ENCODE peak calls at places on chromosomes 11 and 22, in six cellular contexts. One of them, this sample, is unnamed.

GRCh38 chr11:73972620-73973449 is 9.8 kb downstream of the UCP2 start:
- DNase-seq in fibroblast of villous mesenchyme: no peak
- DNase-seq in transverse colon: no peak
- DNase-seq in OCI-LY7: peak
- DNase-seq in right lobe of liver: peak
- DNase-seq in fibroblast of the aortic adventitia: no peak
- DNase-seq in this sample: no peak

GRCh38 chr22:46833228-46833627 is 70.8 kb downstream of the TBC1D22A start:
- DNase-seq in fibroblast of the aortic adventitia: no peak
- DNase-seq in transverse colon: no peak
- DNase-seq in fibroblast of villous mesenchyme: peak
- DNase-seq in OCI-LY7: peak
- DNase-seq in right lobe of liver: no peak
- DNase-seq in this sample: peak

GRCh38 chr22:49055406-49055805 is 772.3 kb downstream of the BRD1 start:
- DNase-seq in transverse colon: no peak
- DNase-seq in right lobe of liver: no peak
- DNase-seq in fibroblast of villous mesenchyme: no peak
- DNase-seq in fibroblast of the aortic adventitia: no peak
- DNase-seq in OCI-LY7: no peak
- DNase-seq in this sample: no peak

GRCh38 chr11:126965331-126965730 is 35.2 kb downstream of the KIRREL3 start:
- DNase-seq in fibroblast of the aortic adventitia: no peak
- DNase-seq in OCI-LY7: no peak
- DNase-seq in right lobe of liver: no peak
- DNase-seq in fibroblast of villous mesenchyme: no peak
- DNase-seq in transverse colon: no peak
- DNase-seq in this sample: no peak

GRCh38 chr11:2300290-2300935 is 1.3 kb downstream of the C11orf21 start:
- DNase-seq in OCI-LY7: no peak
- DNase-seq in fibroblast of the aortic adventitia: no peak
- DNase-seq in fibroblast of villous mesenchyme: no peak
- DNase-seq in right lobe of liver: peak
- DNase-seq in transverse colon: no peak
- DNase-seq in this sample: no peak

GRCh38 chr11:131463162-131463561 is 92.7 kb downstream of the NTM start:
- DNase-seq in fibroblast of villous mesenchyme: no peak
- DNase-seq in OCI-LY7: no peak
- DNase-seq in fibroblast of the aortic adventitia: no peak
- DNase-seq in transverse colon: no peak
- DNase-seq in right lobe of liver: no peak
- DNase-seq in this sample: no peak

GRCh38 chr11:105960252-105961245 is 61.5 kb downstream of the MSANTD4 start:
- DNase-seq in OCI-LY7: no peak
- DNase-seq in fibroblast of villous mesenchyme: peak
- DNase-seq in right lobe of liver: peak
- DNase-seq in transverse colon: no peak
- DNase-seq in fibroblast of the aortic adventitia: no peak
- DNase-seq in this sample: no peak

GRCh38 chr11:3134218-3134621 is 30.9 kb downstream of the OSBPL5 start:
- DNase-seq in fibroblast of the aortic adventitia: no peak
- DNase-seq in fibroblast of villous mesenchyme: no peak
- DNase-seq in right lobe of liver: peak
- DNase-seq in OCI-LY7: no peak
- DNase-seq in transverse colon: peak
- DNase-seq in this sample: no peak

GRCh38 chr11:95891423-95892177 is 32.3 kb downstream of the MTMR2 start:
- DNase-seq in fibroblast of the aortic adventitia: no peak
- DNase-seq in fibroblast of villous mesenchyme: no peak
- DNase-seq in right lobe of liver: no peak
- DNase-seq in OCI-LY7: no peak
- DNase-seq in transverse colon: no peak
- DNase-seq in this sample: peak

GRCh38 chr22:49767355-49768062 is 60.2 kb downstream of the BRD1 start:
- DNase-seq in right lobe of liver: peak
- DNase-seq in fibroblast of villous mesenchyme: peak
- DNase-seq in OCI-LY7: peak
- DNase-seq in fibroblast of the aortic adventitia: peak
- DNase-seq in transverse colon: peak
- DNase-seq in this sample: peak

GRCh38 chr22:49536571-49537131 is 291.0 kb downstream of the BRD1 start:
- DNase-seq in fibroblast of villous mesenchyme: no peak
- DNase-seq in transverse colon: no peak
- DNase-seq in right lobe of liver: no peak
- DNase-seq in OCI-LY7: no peak
- DNase-seq in fibroblast of the aortic adventitia: no peak
- DNase-seq in this sample: no peak

GRCh38 chr11:60951909-60952741 is at the start of gene SLC15A3:
- DNase-seq in fibroblast of the aortic adventitia: peak
- DNase-seq in right lobe of liver: peak
- DNase-seq in transverse colon: peak
- DNase-seq in OCI-LY7: peak
- DNase-seq in fibroblast of villous mesenchyme: peak
- DNase-seq in this sample: peak

GRCh38 chr11:76179147-76179546 is 27.2 kb downstream of the WNT11 start:
- DNase-seq in transverse colon: no peak
- DNase-seq in fibroblast of villous mesenchyme: no peak
- DNase-seq in right lobe of liver: no peak
- DNase-seq in OCI-LY7: no peak
- DNase-seq in fibroblast of the aortic adventitia: no peak
- DNase-seq in this sample: no peak

DNA sequence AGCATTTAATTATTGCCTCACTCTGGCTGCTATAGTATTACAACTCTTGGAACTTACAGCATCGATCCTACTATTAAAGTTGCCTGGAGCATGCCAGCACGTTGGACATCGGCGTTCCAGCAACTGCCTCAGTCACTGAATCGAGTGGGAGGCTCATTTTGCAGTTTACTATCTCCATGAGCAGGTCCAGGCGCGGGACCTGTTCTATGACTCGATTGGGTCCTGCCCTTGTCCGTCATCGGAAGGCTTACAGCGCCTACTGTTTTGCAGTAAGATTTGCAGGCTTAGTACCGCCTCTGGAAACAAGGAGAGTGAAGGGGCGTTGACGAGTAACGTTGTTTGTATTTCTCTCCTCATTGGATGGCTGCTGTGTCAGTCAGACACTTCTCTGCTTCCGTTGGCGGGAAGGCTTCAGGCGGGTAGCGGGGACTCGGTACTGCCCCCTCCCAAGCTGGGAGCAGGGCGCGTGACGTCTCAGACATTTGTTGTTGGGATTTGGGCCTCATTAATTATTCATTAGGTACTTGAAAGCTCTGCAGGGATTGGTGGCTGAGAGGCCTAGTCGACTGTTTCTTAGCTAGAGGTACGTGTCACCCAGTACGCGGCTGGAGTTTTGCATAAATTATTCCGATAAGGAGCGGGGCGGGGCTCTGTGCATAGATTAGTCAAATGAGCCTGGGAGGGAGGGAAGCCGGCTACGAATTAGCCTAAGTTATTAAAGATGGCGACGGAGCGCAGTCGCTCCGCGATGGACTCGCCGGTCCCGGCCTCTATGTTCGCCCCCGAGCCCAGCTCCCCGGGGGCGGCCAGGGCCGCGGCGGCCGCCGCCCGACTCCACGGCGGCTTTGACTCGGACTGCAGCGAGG is at the start of gene GTPBP1:
- DNase-seq in right lobe of liver: peak
- DNase-seq in fibroblast of the aortic adventitia: peak
- DNase-seq in OCI-LY7: peak
- DNase-seq in transverse colon: peak
- DNase-seq in fibroblast of villous mesenchyme: peak
- DNase-seq in this sample: peak
- TF ChIP-seq CTCF in right lobe of liver: peak
- TF ChIP-seq CTCF in fibroblast of the aortic adventitia: peak
- TF ChIP-seq CTCF in OCI-LY7: no peak
- TF ChIP-seq CTCF in transverse colon: no peak
- TF ChIP-seq CTCF in fibroblast of villous mesenchyme: no peak
- TF ChIP-seq CTCF in this sample: no peak

DNA sequence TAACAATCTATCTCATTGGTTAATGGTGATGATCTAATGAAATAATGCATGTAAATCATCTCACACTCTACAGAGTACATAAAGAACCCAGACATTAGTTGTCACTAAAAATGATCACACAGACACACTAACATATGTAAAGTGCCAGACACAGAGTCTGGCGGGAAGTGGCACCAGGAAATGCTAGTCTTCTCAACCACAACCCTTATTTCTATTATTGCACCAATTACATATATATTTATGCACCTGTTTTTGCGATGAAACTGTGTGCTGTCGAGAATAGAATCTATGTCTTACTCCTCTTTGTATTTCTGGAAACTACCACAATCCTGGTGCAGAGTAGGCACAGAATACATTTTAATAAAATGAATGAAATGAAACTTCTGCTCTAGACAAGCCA is 25.9 kb upstream of the POU2AF3 start:
- DNase-seq in OCI-LY7: peak
- DNase-seq in right lobe of liver: no peak
- DNase-seq in transverse colon: no peak
- DNase-seq in fibroblast of villous mesenchyme: no peak
- DNase-seq in fibroblast of the aortic adventitia: no peak
- DNase-seq in this sample: no peak
- H3K4me3 ChIP-seq in OCI-LY7: peak
- H3K4me3 ChIP-seq in right lobe of liver: no peak
- H3K4me3 ChIP-seq in transverse colon: no peak
- H3K4me3 ChIP-seq in fibroblast of villous mesenchyme: no peak
- H3K4me3 ChIP-seq in fibroblast of the aortic adventitia: no peak
- H3K4me3 ChIP-seq in this sample: no peak

GRCh38 chr11:9092846-9093778 is 1.7 kb upstream of the SCUBE2 start:
- DNase-seq in right lobe of liver: no peak
- DNase-seq in OCI-LY7: peak
- DNase-seq in fibroblast of the aortic adventitia: peak
- DNase-seq in fibroblast of villous mesenchyme: no peak
- DNase-seq in transverse colon: no peak
- DNase-seq in this sample: peak
- TF ChIP-seq CTCF in right lobe of liver: no peak
- TF ChIP-seq CTCF in OCI-LY7: peak
- TF ChIP-seq CTCF in fibroblast of the aortic adventitia: peak
- TF ChIP-seq CTCF in fibroblast of villous mesenchyme: peak
- TF ChIP-seq CTCF in transverse colon: no peak
- TF ChIP-seq CTCF in this sample: peak

DNA sequence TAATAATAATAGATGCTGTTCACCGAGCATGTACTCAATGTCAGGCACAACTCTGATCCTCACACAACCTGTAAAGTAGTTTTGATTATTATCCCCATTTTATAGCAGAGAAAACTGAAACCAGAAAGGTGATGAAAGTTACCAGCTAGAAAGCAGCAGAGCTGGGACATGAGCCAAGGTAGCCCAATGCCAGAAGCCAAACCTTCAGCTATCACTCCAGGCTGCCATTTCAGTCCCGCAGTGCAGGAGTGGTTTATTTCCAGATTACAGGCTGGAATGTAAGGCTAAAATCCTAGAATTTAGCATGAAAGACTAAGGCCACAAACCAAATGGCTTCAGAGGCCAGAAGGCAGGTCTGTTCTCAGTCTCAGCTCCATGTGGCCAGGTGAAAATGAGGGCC is 108.8 kb downstream of the TENM4 start:
- DNase-seq in fibroblast of the aortic adventitia: peak
- DNase-seq in transverse colon: no peak
- DNase-seq in right lobe of liver: no peak
- DNase-seq in OCI-LY7: no peak
- DNase-seq in fibroblast of villous mesenchyme: no peak
- DNase-seq in this sample: peak
- H3K4me3 ChIP-seq in fibroblast of the aortic adventitia: no peak
- H3K4me3 ChIP-seq in transverse colon: no peak
- H3K4me3 ChIP-seq in right lobe of liver: no peak
- H3K4me3 ChIP-seq in OCI-LY7: no peak
- H3K4me3 ChIP-seq in fibroblast of villous mesenchyme: no peak
- H3K4me3 ChIP-seq in this sample: no peak

DNA sequence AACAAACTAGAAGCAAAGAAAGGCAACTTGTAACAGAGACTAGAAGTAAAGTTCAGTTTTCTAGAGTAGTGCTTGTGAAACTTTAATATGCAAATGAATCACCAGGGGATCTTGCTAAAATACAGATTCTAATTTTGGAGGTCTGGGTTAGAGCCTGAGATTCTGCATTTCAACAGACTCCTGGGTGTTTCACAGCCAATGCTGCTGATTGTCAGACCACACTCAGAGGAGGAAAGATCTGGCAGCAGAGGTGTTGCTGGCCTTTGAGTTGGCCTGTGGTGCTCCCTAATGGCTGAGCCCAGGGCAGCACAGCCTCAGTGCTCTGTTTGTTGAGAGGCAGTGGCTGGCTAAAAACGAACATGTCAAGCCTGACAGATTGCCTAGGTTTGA is 5.4 kb downstream of the CRY2 start:
- DNase-seq in fibroblast of villous mesenchyme: no peak
- DNase-seq in transverse colon: no peak
- DNase-seq in right lobe of liver: no peak
- DNase-seq in fibroblast of the aortic adventitia: no peak
- DNase-seq in OCI-LY7: peak
- DNase-seq in this sample: peak
- TF ChIP-seq CTCF in fibroblast of villous mesenchyme: no peak
- TF ChIP-seq CTCF in transverse colon: no peak
- TF ChIP-seq CTCF in right lobe of liver: peak
- TF ChIP-seq CTCF in fibroblast of the aortic adventitia: no peak
- TF ChIP-seq CTCF in OCI-LY7: peak
- TF ChIP-seq CTCF in this sample: no peak

GRCh38 chr11:35146074-35146521 is 7.1 kb downstream of the CD44 start:
- DNase-seq in fibroblast of the aortic adventitia: no peak
- DNase-seq in fibroblast of villous mesenchyme: no peak
- DNase-seq in right lobe of liver: no peak
- DNase-seq in OCI-LY7: no peak
- DNase-seq in transverse colon: peak
- DNase-seq in this sample: no peak
- H3K4me3 ChIP-seq in fibroblast of the aortic adventitia: no peak
- H3K4me3 ChIP-seq in fibroblast of villous mesenchyme: no peak
- H3K4me3 ChIP-seq in right lobe of liver: no peak
- H3K4me3 ChIP-seq in OCI-LY7: no peak
- H3K4me3 ChIP-seq in transverse colon: no peak
- H3K4me3 ChIP-seq in this sample: no peak

GRCh38 chr11:35799655-35800054 is 137.1 kb downstream of the TRIM44 start:
- DNase-seq in OCI-LY7: no peak
- DNase-seq in fibroblast of the aortic adventitia: no peak
- DNase-seq in fibroblast of villous mesenchyme: no peak
- DNase-seq in right lobe of liver: no peak
- DNase-seq in transverse colon: no peak
- DNase-seq in this sample: no peak
- TF ChIP-seq CTCF in OCI-LY7: no peak
- TF ChIP-seq CTCF in fibroblast of the aortic adventitia: peak
- TF ChIP-seq CTCF in fibroblast of villous mesenchyme: peak
- TF ChIP-seq CTCF in right lobe of liver: no peak
- TF ChIP-seq CTCF in transverse colon: no peak
- TF ChIP-seq CTCF in this sample: peak